ENCODE peak calls at places on chromosomes 2 and 18, in nine cellular contexts. Z is GM23338, D is neural progenitor cell, U is HCT116, W is cardiac muscle cell, L is ovary, G is fibroblast of lung, R is heart left ventricle, V is pancreas. A is an unnamed sample. For H3K4me1, the result is how much of the 10 kb centered on the place peaks cover.

GRCh38 chr18:73980289-73980979 is 167.2 kb downstream of the FBXO15 start:
- DNase-seq in U (peak), D (peak), Z (peak), W (peak), R (no peak), V (no peak), L (no peak), G (no peak), A (no peak)

GRCh38 chr2:8567469-8568108 is 114.3 kb upstream of the ID2 start:
- DNase-seq in Z (no peak), V (no peak), L (no peak), W (peak), U (no peak), R (no peak), D (no peak), G (no peak), A (no peak)

GRCh38 chr2:200476836-200477235 is 33.0 kb downstream of the KCTD18 start:
- DNase-seq in W (no peak), D (no peak), V (no peak), G (no peak), L (no peak), Z (no peak), U (no peak), R (no peak), A (no peak)

GRCh38 chr18:9348079-9348671 is 13.6 kb downstream of the TWSG1 start:
- DNase-seq in V (no peak), L (no peak), G (peak), U (no peak), D (no peak), Z (no peak), R (no peak), W (peak), A (no peak)

GRCh38 chr2:222561817-222562424 is 94.0 kb downstream of the FARSB start:
- DNase-seq in G (peak), U (peak), W (peak), R (peak), L (no peak), V (no peak), Z (peak), D (peak), A (peak)

GRCh38 chr2:199716807-199717586 is 134.0 kb downstream of the FTCDNL1 start:
- DNase-seq in D (no peak), Z (no peak), G (no peak), W (no peak), R (no peak), V (no peak), L (no peak), U (no peak), A (no peak)

GRCh38 chr2:78644849-78645248 is 380.7 kb upstream of the REG3G start:
- DNase-seq in R (no peak), U (no peak), W (no peak), Z (no peak), D (no peak), L (no peak), V (no peak), G (no peak), A (no peak)

GRCh38 chr2:12856934-12857660 is 140.4 kb downstream of the TRIB2 start:
- DNase-seq in R (no peak), U (no peak), G (peak), Z (no peak), D (no peak), W (peak), L (no peak), V (no peak), A (no peak)

GRCh38 chr2:102264952-102265351 is 46.4 kb upstream of the IL1RL1 start:
- DNase-seq in G (no peak), D (no peak), U (no peak), R (no peak), L (no peak), W (no peak), Z (no peak), V (no peak), A (no peak)

GRCh38 chr2:54611830-54612545 is 111.5 kb upstream of the EML6 start:
- DNase-seq in R (no peak), D (no peak), V (no peak), G (no peak), L (no peak), U (no peak), Z (no peak), W (no peak), A (no peak)

GRCh38 chr2:54613794-54614257 is 109.6 kb upstream of the EML6 start:
- DNase-seq in W (peak), R (no peak), V (no peak), L (no peak), D (no peak), U (no peak), Z (no peak), G (peak), A (no peak)

GRCh38 chr2:54615832-54616534 is 107.5 kb upstream of the EML6 start:
- DNase-seq in D (no peak), W (no peak), G (no peak), L (no peak), V (no peak), Z (no peak), U (no peak), R (no peak), A (no peak)

GRCh38 chr2:54614815-54615214 is 108.6 kb upstream of the EML6 start:
- DNase-seq in U (no peak), Z (no peak), G (no peak), L (no peak), W (no peak), D (no peak), V (no peak), R (no peak), A (no peak)

GRCh38 chr2:54613361-54613760 is 110.1 kb upstream of the EML6 start:
- DNase-seq in U (no peak), Z (no peak), V (no peak), W (no peak), L (no peak), D (no peak), R (no peak), G (peak), A (no peak)
- H3K4me1 ChIP-seq in U (under half), Z (under half), V (under half), W (half or more), L (under half), D (under half), R (half or more), G (under half), A (under half)

GRCh38 chr2:119156891-119157773 is 1.4 kb downstream of the C1QL2 start:
- DNase-seq in G (no peak), U (no peak), D (no peak), V (no peak), L (no peak), R (no peak), Z (peak), W (no peak), A (no peak)
- H3K4me1 ChIP-seq in G (under half), U (under half), D (under half), V (under half), L (under half), R (under half), Z (under half), W (under half), A (under half)

DNA sequence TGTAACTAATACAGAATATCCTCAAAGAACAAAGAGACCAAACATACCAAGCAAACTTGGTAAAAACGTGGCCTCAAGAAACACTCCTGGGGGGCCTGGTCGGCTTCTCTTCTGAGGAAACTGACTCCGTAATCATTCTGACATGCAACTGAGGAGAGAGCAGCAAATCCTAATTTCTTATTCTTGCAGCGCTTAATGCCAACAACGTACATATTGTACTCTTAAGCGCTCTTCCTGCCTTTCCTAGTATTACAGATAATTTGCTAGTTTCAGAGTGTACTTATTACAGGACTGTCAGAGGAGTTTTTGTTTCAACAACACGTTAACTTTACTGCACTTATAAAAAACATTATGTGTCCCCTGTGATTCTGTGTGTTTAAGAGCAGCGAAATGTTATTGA is 64.9 kb downstream of the ZNF521 start:
- DNase-seq in V (no peak), L (no peak), W (no peak), Z (no peak), G (no peak), R (no peak), D (no peak), U (no peak), A (no peak)
- H3K4me1 ChIP-seq in V (under half), L (under half), W (half or more), Z (under half), G (under half), R (under half), D (half or more), U (under half), A (under half)

GRCh38 chr2:191311156-191311555 is 66.0 kb downstream of the MYO1B start:
- DNase-seq in D (no peak), G (no peak), L (no peak), Z (no peak), U (no peak), V (no peak), W (no peak), R (no peak), A (no peak)

GRCh38 chr2:191314697-191315364 is 69.6 kb downstream of the MYO1B start:
- DNase-seq in Z (no peak), R (no peak), D (no peak), V (no peak), L (no peak), W (no peak), G (no peak), U (no peak), A (no peak)

GRCh38 chr2:191311627-191312026 is 66.4 kb downstream of the MYO1B start:
- DNase-seq in R (no peak), D (no peak), L (no peak), G (peak), W (peak), U (peak), Z (no peak), V (no peak), A (no peak)

GRCh38 chr2:191312163-191312562 is 67.0 kb downstream of the MYO1B start:
- DNase-seq in G (no peak), U (no peak), D (no peak), L (no peak), Z (no peak), R (no peak), V (no peak), W (no peak), A (no peak)

GRCh38 chr2:191312662-191313061 is 67.5 kb downstream of the MYO1B start:
- DNase-seq in L (no peak), U (no peak), D (no peak), R (no peak), Z (no peak), G (no peak), W (no peak), V (no peak), A (no peak)
- H3K4me1 ChIP-seq in L (under half), U (under half), D (under half), R (under half), Z (under half), G (under half), W (under half), V (under half), A (under half)